ENCODE peak calls at places on chromosomes 5 and 9, in four cellular contexts. G is immature natural killer cell, I is cardiac fibroblast, Q is NCI-H2029. A is an unnamed sample.

GRCh38 chr9:134066923-134067851 is 639 bp downstream of the BRD3 start:
- DNase-seq in G (peak), I (peak), Q (no peak), A (no peak)

GRCh38 chr5:139294372-139295165 is 1.0 kb downstream of the MATR3 start:
- DNase-seq in G (peak), I (peak), Q (peak), A (no peak)

GRCh38 chr5:143562935-143563334 is 159.4 kb upstream of the NR3C1 start:
- DNase-seq in G (no peak), I (peak), Q (peak), A (no peak)

GRCh38 chr9:6938873-6939272 is 181.1 kb downstream of the KDM4C start:
- DNase-seq in G (no peak), I (no peak), Q (no peak), A (no peak)

GRCh38 chr9:104805441-104805840 is 41.5 kb downstream of the NIPSNAP3B start:
- DNase-seq in G (no peak), I (no peak), Q (no peak), A (no peak)

GRCh38 chr5:131814990-131815389 is 18.2 kb upstream of the FNIP1 start:
- DNase-seq in G (no peak), I (peak), Q (no peak), A (no peak)

GRCh38 chr5:154193176-154193575 is 2.6 kb downstream of the GALNT10 start:
- DNase-seq in G (no peak), I (no peak), Q (no peak), A (no peak)

GRCh38 chr5:1445313-1445894 is at the start of gene SLC6A3:
- DNase-seq in G (no peak), I (peak), Q (peak), A (no peak)

GRCh38 chr5:73901455-73901854 is 275.5 kb downstream of the ARHGEF28 start:
- DNase-seq in G (no peak), I (no peak), Q (no peak), A (no peak)

GRCh38 chr9:113559834-113560620 is 96.5 kb downstream of the RGS3 start:
- DNase-seq in G (no peak), I (no peak), Q (no peak), A (no peak)

GRCh38 chr9:116191757-116192415 is 38.3 kb downstream of the PAPPA start:
- DNase-seq in G (no peak), I (no peak), Q (no peak), A (no peak)

GRCh38 chr5:143920772-143921171 is 108.8 kb downstream of the HMHB1 start:
- DNase-seq in G (no peak), I (no peak), Q (no peak), A (no peak)

GRCh38 chr5:140141241-140141640 is 15.5 kb downstream of the IGIP start:
- DNase-seq in G (no peak), I (peak), Q (no peak), A (no peak)

GRCh38 chr9:97632406-97632991 is 669 bp downstream of the TSTD2 start:
- DNase-seq in G (no peak), I (peak), Q (peak), A (no peak)

GRCh38 chr9:134466869-134467616 is 140.8 kb downstream of the RXRA start:
- DNase-seq in G (no peak), I (no peak), Q (no peak), A (no peak)

GRCh38 chr5:115831163-115831768 is 10.1 kb downstream of the ATG12 start:
- DNase-seq in G (peak), I (peak), Q (peak), A (peak)

GRCh38 chr9:134965851-134966250 is 48.1 kb upstream of the FCN1 start:
- DNase-seq in G (no peak), I (no peak), Q (no peak), A (no peak)

GRCh38 chr5:137598341-137598740 is 99.2 kb upstream of the SPOCK1 start:
- DNase-seq in G (no peak), I (no peak), Q (no peak), A (no peak)

GRCh38 chr9:10479172-10479571 is 133.6 kb downstream of the PTPRD start:
- DNase-seq in G (no peak), I (no peak), Q (no peak), A (no peak)

GRCh38 chr9:72022846-72023245 is 37.6 kb downstream of the C9orf57 start:
- DNase-seq in G (no peak), I (peak), Q (no peak), A (no peak)

GRCh38 chr5:137492321-137492720 is 6.8 kb downstream of the SPOCK1 start:
- DNase-seq in G (no peak), I (peak), Q (no peak), A (no peak)

GRCh38 chr9:92312887-92313623 is 12.1 kb downstream of the NOL8 start:
- DNase-seq in G (no peak), I (peak), Q (no peak), A (no peak)

GRCh38 chr9:88173378-88173999 is 35.2 kb upstream of the SPATA31C2 start:
- DNase-seq in G (peak), I (peak), Q (no peak), A (no peak)

GRCh38 chr5:61275841-61276240 is 56.2 kb upstream of the ZSWIM6 start:
- DNase-seq in G (no peak), I (peak), Q (no peak), A (no peak)